ENCODE peak calls at places on chromosomes 16 and 17, in eight cellular contexts. J is naive B cell, F is NCI-H226, P is posterior vena cava, D is KBM-7, H is choroid plexus epithelial cell, A is RPMI8226, N is H54. Y is an unnamed sample.

GRCh38 chr17:30520436-30520835 is 43.2 kb downstream of the GOSR1 start:
- DNase-seq in D (no peak), P (no peak), J (no peak), H (peak), A (no peak), N (no peak), F (peak), Y (peak)

GRCh38 chr16:85514601-85515318 is 98.4 kb upstream of the GSE1 start:
- DNase-seq in F (peak), J (no peak), H (peak), D (no peak), P (peak), A (no peak), N (peak), Y (peak)

GRCh38 chr17:75625813-75626486 is 7.3 kb upstream of the SMIM5 start:
- DNase-seq in A (peak), N (peak), J (peak), D (peak), F (no peak), P (no peak), H (peak), Y (peak)

GRCh38 chr17:79658811-79659207 is 48.0 kb upstream of the RBFOX3 start:
- DNase-seq in H (peak), F (no peak), P (no peak), N (no peak), D (peak), J (no peak), A (peak), Y (peak)

GRCh38 chr16:51159864-51160263 is 8.8 kb upstream of the SALL1 start:
- DNase-seq in F (no peak), P (no peak), D (no peak), J (no peak), H (no peak), A (no peak), N (no peak), Y (no peak)

GRCh38 chr17:18246109-18246725 is 12.3 kb downstream of the FLII start:
- DNase-seq in N (no peak), P (no peak), H (no peak), D (no peak), A (no peak), J (no peak), F (no peak), Y (no peak)

GRCh38 chr16:27084296-27085065 is 17.8 kb downstream of the C16orf82 start:
- DNase-seq in F (no peak), D (no peak), H (peak), A (no peak), N (no peak), J (no peak), P (no peak), Y (no peak)

GRCh38 chr17:65755799-65756198 is 194.4 kb upstream of the AXIN2 start:
- DNase-seq in A (no peak), F (no peak), P (no peak), N (no peak), J (no peak), D (no peak), H (no peak), Y (no peak)

GRCh38 chr17:42251115-42251514 is 25.1 kb downstream of the STAT5B start:
- DNase-seq in J (no peak), A (no peak), H (peak), P (no peak), F (no peak), D (no peak), N (no peak), Y (peak)

GRCh38 chr16:4272114-4272954 is 489 bp downstream of the TFAP4 start:
- DNase-seq in F (peak), D (peak), A (peak), P (peak), H (peak), N (peak), J (peak), Y (peak)

GRCh38 chr17:76207670-76208069 is 32.6 kb downstream of the RNF157 start:
- DNase-seq in D (no peak), F (no peak), A (no peak), P (no peak), H (peak), J (no peak), N (no peak), Y (no peak)

GRCh38 chr17:17511971-17512858 is 16.0 kb upstream of the RASD1 start:
- DNase-seq in F (peak), J (no peak), N (peak), P (peak), D (peak), A (no peak), H (peak), Y (peak)